ENCODE peak calls at places on chromosome 6, in seven cellular contexts. X is psoas muscle, H is AG10803, N is DND-41, O is MM.1S, Q is uterus, M is colonic mucosa. P is an unnamed sample.

GRCh38 chr6:162177733-162178132 is 549.8 kb downstream of the PRKN start:
- DNase-seq in M (no peak), H (no peak), N (no peak), X (no peak), O (no peak), Q (no peak), P (no peak)

GRCh38 chr6:293185-294174 is 1.2 kb downstream of the DUSP22 start:
- DNase-seq in Q (peak), M (peak), N (no peak), X (peak), H (peak), O (peak), P (peak)

GRCh38 chr6:151374024-151374423 is 17.3 kb downstream of the ZBTB2 start:
- DNase-seq in Q (no peak), M (no peak), O (no peak), N (no peak), X (no peak), H (no peak), P (no peak)

GRCh38 chr6:12288844-12289654 is 1.1 kb upstream of the EDN1 start:
- DNase-seq in M (peak), O (peak), N (peak), Q (no peak), H (peak), X (no peak), P (peak)

GRCh38 chr6:155224031-155224451 is 39.8 kb upstream of the CLDN20 start:
- DNase-seq in O (no peak), H (peak), Q (no peak), M (no peak), N (no peak), X (no peak), P (peak)

GRCh38 chr6:67888886-67889681 is 746.0 kb upstream of the ADGRB3 start:
- DNase-seq in Q (no peak), H (no peak), M (no peak), X (no peak), O (no peak), N (no peak), P (peak)

GRCh38 chr6:99712560-99712959 is 105.9 kb downstream of the PRDM13 start:
- DNase-seq in Q (no peak), O (no peak), H (no peak), N (no peak), X (no peak), M (no peak), P (no peak)

GRCh38 chr6:158061709-158062461 is 80.2 kb downstream of the SYNJ2 start:
- DNase-seq in Q (no peak), X (no peak), N (no peak), H (no peak), O (no peak), M (no peak), P (no peak)

GRCh38 chr6:101114703-101115102 is 233.6 kb upstream of the ASCC3 start:
- DNase-seq in Q (no peak), M (peak), X (no peak), H (peak), N (peak), O (peak), P (peak)

GRCh38 chr6:166307082-166307980 is 861 bp downstream of the PRR18 start:
- DNase-seq in N (no peak), Q (no peak), O (no peak), X (no peak), H (no peak), M (no peak), P (peak)

GRCh38 chr6:24458134-24458533 is 31.2 kb downstream of the GPLD1 start:
- DNase-seq in H (no peak), X (no peak), O (no peak), Q (no peak), N (no peak), M (no peak), P (no peak)

GRCh38 chr6:136403166-136403980 is 113.7 kb upstream of the BCLAF1 start:
- DNase-seq in Q (peak), H (peak), X (no peak), O (no peak), M (no peak), N (no peak), P (no peak)

GRCh38 chr6:118894425-118895240 is 681 bp downstream of the ASF1A start:
- DNase-seq in O (peak), M (peak), Q (peak), X (peak), H (peak), N (peak), P (peak)

GRCh38 chr6:11852061-11852619 is 73.5 kb upstream of the ADTRP start:
- DNase-seq in M (no peak), O (no peak), X (no peak), H (no peak), Q (no peak), N (no peak), P (peak)

GRCh38 chr6:155400022-155400965 is 55.3 kb downstream of the NOX3 start:
- DNase-seq in Q (no peak), O (no peak), N (no peak), H (peak), M (no peak), X (no peak), P (no peak)

GRCh38 chr6:151112130-151112529 is 127.6 kb upstream of the AKAP12 start:
- DNase-seq in M (no peak), X (no peak), Q (no peak), H (no peak), O (no peak), N (no peak), P (no peak)

GRCh38 chr6:132210886-132211563 is 190.2 kb downstream of the MOXD1 start:
- DNase-seq in N (no peak), H (no peak), O (no peak), X (no peak), M (no peak), Q (no peak), P (no peak)

GRCh38 chr6:20630617-20631448 is 96.6 kb downstream of the CDKAL1 start:
- DNase-seq in X (no peak), O (no peak), M (no peak), H (no peak), N (no peak), Q (no peak), P (peak)

GRCh38 chr6:34709386-34709785 is 12.8 kb upstream of the ILRUN start:
- DNase-seq in X (no peak), N (no peak), Q (peak), H (peak), O (no peak), M (no peak), P (no peak)

GRCh38 chr6:37473364-37474095 is 26.2 kb downstream of the CCDC167 start:
- DNase-seq in X (peak), O (no peak), Q (no peak), H (no peak), N (no peak), M (no peak), P (no peak)

GRCh38 chr6:40674170-40674569 is 87.0 kb upstream of the LRFN2 start:
- DNase-seq in Q (no peak), H (no peak), N (no peak), M (no peak), X (no peak), O (no peak), P (no peak)

GRCh38 chr6:33314515-33314942 is 651 bp upstream of the TAPBP start:
- DNase-seq in H (peak), O (peak), X (peak), M (peak), N (peak), Q (peak), P (peak)

GRCh38 chr6:34146801-34147592 is 1.1 kb upstream of the GRM4 start:
- DNase-seq in N (no peak), M (no peak), Q (no peak), O (no peak), X (no peak), H (peak), P (no peak)

GRCh38 chr6:74249658-74250057 is 553.7 kb downstream of the CD109 start:
- DNase-seq in O (peak), H (peak), N (no peak), Q (no peak), M (no peak), X (no peak), P (no peak)

GRCh38 chr6:88008821-88009220 is 38.8 kb upstream of the SPACA1 start:
- DNase-seq in H (peak), N (no peak), X (no peak), Q (no peak), O (no peak), M (no peak), P (no peak)

GRCh38 chr6:169527306-169527705 is 174.5 kb downstream of the WDR27 start:
- DNase-seq in X (no peak), H (peak), N (no peak), O (no peak), M (no peak), Q (no peak), P (no peak)

GRCh38 chr6:217048-217659 is 75.1 kb upstream of the DUSP22 start:
- DNase-seq in Q (no peak), M (peak), N (peak), O (peak), H (no peak), X (no peak), P (peak)

GRCh38 chr6:40112350-40112749 is 178.1 kb upstream of the MOCS1 start:
- DNase-seq in N (no peak), X (no peak), H (no peak), O (no peak), M (no peak), Q (no peak), P (no peak)

GRCh38 chr6:161406633-161407032 is 132.8 kb upstream of the AGPAT4 start:
- DNase-seq in H (peak), X (no peak), Q (no peak), N (no peak), M (no peak), O (no peak), P (no peak)

GRCh38 chr6:139064981-139065665 is 36.6 kb downstream of the ABRACL start:
- DNase-seq in N (no peak), H (peak), O (no peak), M (no peak), Q (no peak), X (no peak), P (no peak)

GRCh38 chr6:33850869-33851541 is 47.2 kb upstream of the MLN start:
- DNase-seq in Q (no peak), M (no peak), X (no peak), O (no peak), N (no peak), H (no peak), P (no peak)

GRCh38 chr6:100657678-100658330 is 193.1 kb upstream of the SIM1 start:
- DNase-seq in Q (no peak), X (no peak), H (peak), M (no peak), O (peak), N (no peak), P (peak)

GRCh38 chr6:117771403-117771802 is 96.1 kb downstream of the NUS1 start:
- DNase-seq in N (no peak), X (no peak), H (no peak), M (no peak), O (peak), Q (no peak), P (peak)

GRCh38 chr6:108587258-108588059 is 26.7 kb downstream of the FOXO3 start:
- DNase-seq in H (peak), Q (peak), X (no peak), M (no peak), O (peak), N (no peak), P (no peak)

GRCh38 chr6:39302669-39303424 is 11.4 kb downstream of the KCNK17 start:
- DNase-seq in O (peak), Q (peak), N (peak), M (peak), X (peak), H (peak), P (peak)

GRCh38 chr6:116215414-116215813 is 38.5 kb downstream of the TSPYL4 start:
- DNase-seq in X (no peak), N (no peak), M (no peak), H (no peak), O (no peak), Q (no peak), P (no peak)

GRCh38 chr6:138339024-138339423 is 38.7 kb upstream of the SMIM28 start:
- DNase-seq in M (no peak), N (no peak), H (no peak), X (no peak), Q (no peak), O (no peak), P (no peak)

GRCh38 chr6:75103411-75103810 is 102.4 kb downstream of the COL12A1 start:
- DNase-seq in O (no peak), X (no peak), Q (no peak), N (no peak), H (no peak), M (no peak), P (no peak)

DNA sequence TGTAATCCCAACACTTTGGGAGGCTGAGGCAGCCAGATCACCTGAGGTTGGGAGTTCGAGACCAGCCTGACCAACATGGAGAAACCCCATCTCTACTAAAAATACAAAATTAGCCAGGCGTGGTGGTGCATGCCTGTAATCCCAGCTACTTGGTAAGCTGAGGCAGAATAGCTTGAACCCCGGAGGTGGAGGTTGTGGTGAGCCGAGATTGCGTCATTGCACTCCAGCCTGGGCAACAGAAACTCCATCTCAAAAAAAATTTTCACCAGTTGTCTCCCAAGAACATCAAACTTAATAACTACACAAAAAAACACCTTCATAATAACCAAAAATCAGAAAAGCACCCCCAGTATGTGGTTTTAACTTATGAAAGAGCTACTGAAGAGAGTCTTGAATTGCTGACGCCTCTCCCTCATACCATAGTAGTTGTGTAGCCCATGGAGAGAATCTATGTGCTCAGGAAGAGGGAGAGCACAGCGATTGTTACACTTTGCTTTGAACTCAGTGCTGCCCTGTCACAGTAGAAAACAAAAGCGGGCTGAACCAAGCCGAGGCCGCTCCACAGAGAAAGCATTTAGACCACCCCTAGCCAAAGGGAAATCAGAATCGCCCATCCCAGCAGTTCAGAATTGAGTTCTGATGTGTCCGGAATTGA is 42.0 kb upstream of the GMPR start:
- DNase-seq in H (no peak), Q (no peak), M (no peak), O (no peak), N (no peak), X (no peak), P (no peak)
- H3K4me3 ChIP-seq in H (no peak), Q (no peak), M (no peak), O (no peak), N (no peak), X (no peak), P (no peak)

DNA sequence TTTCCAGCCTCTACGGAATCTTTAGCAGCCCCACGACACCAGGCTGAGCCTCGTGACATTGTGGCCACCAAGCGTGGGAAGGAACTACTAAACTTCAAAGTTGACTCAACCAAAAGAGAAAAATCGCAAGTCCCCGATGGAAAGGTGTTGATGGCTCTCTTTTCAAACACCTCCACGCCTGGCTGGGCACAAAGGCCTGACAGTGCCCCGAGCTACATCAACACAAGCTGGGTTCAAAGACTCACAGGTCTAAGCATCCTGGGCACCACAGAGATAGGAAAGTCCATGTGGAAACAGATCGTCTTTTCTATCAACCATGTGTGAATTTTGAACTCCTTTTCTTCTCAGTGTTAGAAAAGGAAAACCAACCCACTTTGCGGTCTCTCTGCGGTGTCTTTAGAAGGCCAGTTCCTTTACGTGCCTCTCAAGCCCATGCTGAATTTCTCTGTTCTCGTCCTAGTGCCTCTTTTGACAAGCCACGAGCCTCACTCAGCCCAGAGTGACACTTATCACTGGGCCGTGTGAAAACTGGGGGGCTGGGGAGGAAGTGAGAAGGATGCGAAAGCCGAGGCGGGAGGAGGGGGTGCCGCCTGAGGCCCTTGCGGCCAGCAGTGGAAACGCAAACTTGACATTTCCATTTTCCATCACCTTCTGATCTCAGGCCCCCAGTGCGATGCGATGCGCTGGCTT is 59.4 kb downstream of the GFOD1 start:
- DNase-seq in X (no peak), O (peak), M (no peak), N (no peak), H (no peak), Q (no peak), P (peak)
- TF ChIP-seq CTCF in X (no peak), O (peak), M (no peak), N (no peak), H (no peak), Q (no peak), P (peak)

GRCh38 chr6:7262037-7262461 is 51.0 kb downstream of the SSR1 start:
- DNase-seq in N (no peak), Q (no peak), O (no peak), H (no peak), M (peak), X (no peak), P (peak)
- H3K4me3 ChIP-seq in N (no peak), Q (no peak), O (no peak), H (peak), M (peak), X (peak), P (no peak)

DNA sequence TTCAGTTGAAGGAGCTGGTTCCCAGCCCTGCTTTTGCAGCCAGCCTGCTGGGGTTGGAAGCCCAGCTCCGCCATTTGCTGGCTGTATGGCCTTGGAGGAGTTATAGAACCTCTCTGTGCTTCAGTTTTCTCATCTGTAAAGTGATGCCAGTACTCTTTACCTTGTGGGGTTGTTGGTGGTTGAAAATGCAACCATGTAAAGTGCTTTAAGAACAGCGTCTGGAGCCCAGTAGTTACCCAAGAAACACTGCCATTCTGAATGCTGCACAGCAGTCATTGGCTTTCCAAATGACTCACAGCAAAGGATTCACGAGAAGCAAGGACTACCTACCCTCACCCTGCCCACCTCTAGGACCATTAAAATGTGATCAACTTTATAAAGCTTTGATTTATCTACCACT is 154.4 kb downstream of the F13A1 start:
- DNase-seq in N (no peak), H (no peak), Q (no peak), X (no peak), M (no peak), O (no peak), P (peak)
- TF ChIP-seq CTCF in N (no peak), H (no peak), Q (no peak), X (no peak), M (no peak), O (no peak), P (no peak)

DNA sequence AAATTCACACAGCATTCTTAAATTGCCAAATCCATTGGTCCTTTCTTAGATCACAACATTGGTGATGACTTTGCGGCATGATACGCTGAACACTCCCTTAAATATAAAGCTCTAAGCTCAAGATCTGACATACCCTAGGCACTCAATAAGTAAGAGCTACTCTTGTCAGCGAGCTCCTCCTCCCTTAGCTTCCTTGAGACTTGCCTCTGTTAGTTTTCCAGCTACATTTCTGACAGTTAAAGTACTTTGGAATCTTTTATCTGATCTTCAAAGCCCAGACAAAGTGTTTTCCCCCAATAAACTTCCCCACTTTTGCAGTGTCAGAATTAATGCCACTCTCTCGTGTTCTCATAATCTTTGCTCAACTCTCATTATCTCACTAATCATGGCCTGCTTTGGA is 116.9 kb downstream of the HIVEP2 start:
- DNase-seq in H (no peak), X (no peak), M (no peak), Q (no peak), N (no peak), O (no peak), P (no peak)
- H3K4me3 ChIP-seq in H (no peak), X (no peak), M (no peak), Q (no peak), N (no peak), O (no peak), P (no peak)

GRCh38 chr6:165049362-165049761 is 260.0 kb downstream of the C6orf118 start:
- DNase-seq in H (peak), M (no peak), X (peak), O (peak), N (peak), Q (no peak), P (peak)
- TF ChIP-seq CTCF in H (peak), M (no peak), X (peak), O (peak), N (peak), Q (no peak), P (peak)

P was measured in GM12865.